ENCODE peak calls at places on chromosomes 7 and 10, in five cellular contexts. E, M, T, L and I are unnamed samples.

GRCh38 chr10:15167411-15168295 is 840 bp downstream of the NMT2 start:
- DNase-seq in E (peak), M (peak), T (no peak), L (peak), I (peak)

GRCh38 chr10:65358565-65358964 is 1567.3 kb upstream of the LRRTM3 start:
- DNase-seq in E (peak), M (no peak), T (no peak), L (no peak), I (peak)

GRCh38 chr7:47150497-47151260 is 431.2 kb downstream of the TNS3 start:
- DNase-seq in E (no peak), M (no peak), T (no peak), L (no peak), I (no peak)

GRCh38 chr7:25549315-25549933 is 321.1 kb upstream of the NPVF start:
- DNase-seq in E (no peak), M (no peak), T (no peak), L (no peak), I (no peak)

GRCh38 chr7:135147899-135148721 is at the start of gene TMEM140:
- DNase-seq in E (peak), M (no peak), T (no peak), L (no peak), I (no peak)

GRCh38 chr10:31368724-31369123 is 49.7 kb downstream of the ZEB1 start:
- DNase-seq in E (no peak), M (no peak), T (no peak), L (no peak), I (no peak)

GRCh38 chr10:112792487-112793196 is 157.4 kb upstream of the TCF7L2 start:
- DNase-seq in E (no peak), M (no peak), T (peak), L (peak), I (no peak)

GRCh38 chr7:148336411-148336810 is 254.2 kb upstream of the C7orf33 start:
- DNase-seq in E (no peak), M (no peak), T (no peak), L (no peak), I (no peak)

GRCh38 chr7:1152492-1152891 is 7.5 kb downstream of the ZFAND2A start:
- DNase-seq in E (no peak), M (no peak), T (no peak), L (no peak), I (no peak)

GRCh38 chr10:101668566-101668965 is 26.4 kb downstream of the FBXW4 start:
- DNase-seq in E (no peak), M (no peak), T (no peak), L (no peak), I (no peak)

GRCh38 chr7:117227091-117227490 is 95.8 kb downstream of the WNT2 start:
- DNase-seq in E (no peak), M (no peak), T (no peak), L (no peak), I (no peak)

GRCh38 chr10:47159361-47160228 is 140.4 kb upstream of the GDF10 start:
- DNase-seq in E (no peak), M (no peak), T (no peak), L (no peak), I (no peak)

GRCh38 chr10:21488246-21488953 is 37.1 kb downstream of the SKIDA1 start:
- DNase-seq in E (no peak), M (no peak), T (no peak), L (no peak), I (no peak)

GRCh38 chr7:111587715-111588433 is 25.6 kb upstream of the IMMP2L start:
- DNase-seq in E (peak), M (no peak), T (no peak), L (no peak), I (no peak)

GRCh38 chr7:1492221-1492620 is 12.0 kb downstream of the INTS1 start:
- DNase-seq in E (no peak), M (no peak), T (no peak), L (no peak), I (no peak)

GRCh38 chr10:64630534-64630933 is 1109.3 kb downstream of the REEP3 start:
- DNase-seq in E (no peak), M (no peak), T (no peak), L (no peak), I (no peak)

GRCh38 chr10:51092402-51092801 is 18.1 kb downstream of the PRKG1 start:
- DNase-seq in E (no peak), M (no peak), T (no peak), L (no peak), I (no peak)

GRCh38 chr7:152925412-152926147 is 166.0 kb downstream of the ACTR3B start:
- DNase-seq in E (no peak), M (peak), T (no peak), L (no peak), I (peak)

GRCh38 chr7:104655592-104655991 is 327.2 kb downstream of the LHFPL3 start:
- DNase-seq in E (no peak), M (no peak), T (no peak), L (no peak), I (no peak)

GRCh38 chr10:77834540-77834939 is 92.0 kb downstream of the DLG5 start:
- DNase-seq in E (no peak), M (no peak), T (no peak), L (no peak), I (no peak)

GRCh38 chr7:94907420-94908203 is at the start of gene PPP1R9A:
- DNase-seq in E (no peak), M (peak), T (peak), L (peak), I (no peak)

GRCh38 chr10:119526606-119527592 is 15.6 kb downstream of the RGS10 start:
- DNase-seq in E (no peak), M (no peak), T (no peak), L (no peak), I (no peak)

GRCh38 chr10:127702201-127702600 is 34.8 kb upstream of the FOXI2 start:
- DNase-seq in E (no peak), M (no peak), T (no peak), L (no peak), I (no peak)